ENCODE peak calls at places on chromosomes 1 and 21, in seven cellular contexts. H is BE2C, V is cardiac fibroblast, A is GM20000, W is GM12864, P is AG09319, T is mesothelial cell of epicardium. O is an unnamed sample.

GRCh38 chr1:211932581-211933010 is 102.0 kb upstream of the LPGAT1 start:
- DNase-seq in V (no peak), P (no peak), H (no peak), A (no peak), W (no peak), T (no peak), O (no peak)

GRCh38 chr1:2554621-2555387 is 1.4 kb upstream of the TNFRSF14 start:
- DNase-seq in A (peak), P (no peak), V (no peak), H (no peak), W (no peak), T (no peak), O (no peak)

GRCh38 chr1:29550119-29550841 is 314.0 kb downstream of the PTPRU start:
- DNase-seq in V (no peak), P (no peak), W (no peak), T (no peak), H (no peak), A (no peak), O (no peak)

GRCh38 chr1:27960762-27961645 is 1.2 kb downstream of the XKR8 start:
- DNase-seq in W (no peak), V (peak), A (no peak), H (no peak), T (no peak), P (no peak), O (peak)

GRCh38 chr1:106937104-106937503 is 119.4 kb upstream of the PRMT6 start:
- DNase-seq in P (no peak), W (no peak), V (peak), T (no peak), A (no peak), H (no peak), O (no peak)

GRCh38 chr1:232728507-232729263 is 76.5 kb upstream of the MAP10 start:
- DNase-seq in A (no peak), P (peak), V (peak), H (no peak), W (no peak), T (no peak), O (no peak)

GRCh38 chr1:15836772-15837669 is 10.5 kb upstream of the SPEN start:
- DNase-seq in P (no peak), H (no peak), W (no peak), T (no peak), A (peak), V (no peak), O (no peak)

GRCh38 chr1:79448426-79448825 is 441.9 kb upstream of the ADGRL4 start:
- DNase-seq in A (no peak), H (no peak), P (no peak), T (no peak), W (no peak), V (peak), O (no peak)

GRCh38 chr1:214537219-214537618 is 14.2 kb downstream of the PTPN14 start:
- DNase-seq in A (no peak), T (no peak), V (peak), H (no peak), W (no peak), P (no peak), O (no peak)

GRCh38 chr1:240464099-240464498 is 147.9 kb downstream of the GREM2 start:
- DNase-seq in T (no peak), W (no peak), H (no peak), P (no peak), V (peak), A (no peak), O (no peak)

GRCh38 chr1:112701227-112702066 is 5.5 kb downstream of the RHOC start:
- DNase-seq in T (no peak), A (no peak), P (no peak), V (no peak), W (no peak), H (no peak), O (no peak)

GRCh38 chr1:62241357-62242131 is 46.9 kb downstream of the L1TD1 start:
- DNase-seq in H (peak), A (no peak), V (no peak), P (no peak), W (no peak), T (no peak), O (no peak)

GRCh38 chr1:63787875-63788274 is 14.1 kb downstream of the ROR1 start:
- DNase-seq in V (no peak), H (peak), A (no peak), W (no peak), P (no peak), T (no peak), O (no peak)

GRCh38 chr21:46188226-46189212 is 4.3 kb upstream of the SPATC1L start:
- DNase-seq in T (no peak), W (no peak), A (no peak), V (peak), P (no peak), H (peak), O (peak)

GRCh38 chr1:241331328-241331693 is 25.7 kb downstream of the RGS7 start:
- DNase-seq in T (no peak), V (no peak), A (no peak), P (no peak), H (no peak), W (no peak), O (no peak)

GRCh38 chr1:1330366-1331067 is 563 bp upstream of the TAS1R3 start:
- DNase-seq in A (no peak), W (no peak), V (no peak), T (no peak), P (no peak), H (no peak), O (no peak)

GRCh38 chr1:109500886-109501285 is 7.0 kb downstream of the CYB561D1 start:
- DNase-seq in T (no peak), V (no peak), W (no peak), P (peak), A (no peak), H (no peak), O (no peak)

GRCh38 chr1:12515234-12515633 is 102.8 kb downstream of the DHRS3 start:
- DNase-seq in T (no peak), P (no peak), A (no peak), H (no peak), V (no peak), W (no peak), O (no peak)

GRCh38 chr1:2496087-2496622 is 20.1 kb downstream of the PLCH2 start:
- DNase-seq in W (peak), T (no peak), P (no peak), H (no peak), A (peak), V (no peak), O (no peak)

GRCh38 chr21:41779659-41780058 is 12.8 kb upstream of the RIPK4 start:
- DNase-seq in T (no peak), P (no peak), A (no peak), V (no peak), W (no peak), H (no peak), O (no peak)

GRCh38 chr1:79128726-79129125 is 122.2 kb upstream of the ADGRL4 start:
- DNase-seq in T (no peak), H (no peak), W (no peak), P (peak), A (no peak), V (peak), O (no peak)

GRCh38 chr1:5752715-5753330 is 239.4 kb downstream of the NPHP4 start:
- DNase-seq in W (no peak), H (no peak), P (no peak), A (no peak), V (no peak), T (no peak), O (no peak)

GRCh38 chr1:230141002-230141648 is 74.1 kb downstream of the GALNT2 start:
- DNase-seq in V (peak), T (no peak), A (no peak), P (no peak), W (no peak), H (no peak), O (no peak)

GRCh38 chr1:117060441-117061317 is 553 bp downstream of the TTF2 start:
- DNase-seq in W (peak), T (no peak), A (peak), V (peak), H (peak), P (no peak), O (no peak)

GRCh38 chr1:21299007-21299406 is 8.7 kb upstream of the ECE1 start:
- DNase-seq in P (no peak), W (no peak), T (no peak), A (no peak), V (no peak), H (no peak), O (no peak)

GRCh38 chr1:207414606-207415108 is 39.5 kb upstream of the CR2 start:
- DNase-seq in T (no peak), W (peak), H (no peak), V (no peak), P (no peak), A (peak), O (no peak)

GRCh38 chr1:44294588-44295007 is 60.5 kb downstream of the ERI3 start:
- DNase-seq in H (peak), T (no peak), W (no peak), P (peak), A (no peak), V (peak), O (peak)

GRCh38 chr1:179366093-179366800 is 476 bp downstream of the AXDND1 start:
- DNase-seq in A (no peak), H (no peak), W (no peak), V (peak), P (no peak), T (no peak), O (no peak)

GRCh38 chr1:41411229-41411628 is 50.0 kb downstream of the FOXO6 start:
- DNase-seq in V (no peak), H (no peak), W (no peak), T (no peak), P (no peak), A (no peak), O (no peak)

GRCh38 chr1:226424228-226425003 is 16.5 kb upstream of the PARP1 start:
- DNase-seq in A (peak), T (no peak), V (peak), P (no peak), W (no peak), H (no peak), O (no peak)

GRCh38 chr1:7616076-7616833 is 154.8 kb upstream of the VAMP3 start:
- DNase-seq in V (peak), A (peak), W (no peak), H (no peak), P (no peak), T (peak), O (peak)

GRCh38 chr1:161730050-161730564 is 8.8 kb downstream of the FCRLB start:
- DNase-seq in P (no peak), T (no peak), V (peak), W (no peak), A (peak), H (no peak), O (no peak)

GRCh38 chr1:84721152-84721551 is 30.9 kb upstream of the SSX2IP start:
- DNase-seq in V (peak), A (no peak), T (no peak), W (no peak), H (no peak), P (no peak), O (no peak)

GRCh38 chr1:181151378-181152326 is 63.2 kb downstream of the IER5 start:
- DNase-seq in P (no peak), A (peak), W (no peak), V (peak), T (no peak), H (no peak), O (no peak)

GRCh38 chr1:181149326-181150000 is 61.0 kb downstream of the IER5 start:
- DNase-seq in V (no peak), H (no peak), P (no peak), T (no peak), W (peak), A (peak), O (no peak)

GRCh38 chr1:181148636-181149035 is 60.1 kb downstream of the IER5 start:
- DNase-seq in W (no peak), P (no peak), A (no peak), V (no peak), H (no peak), T (no peak), O (no peak)

GRCh38 chr1:181150273-181150672 is 61.8 kb downstream of the IER5 start:
- DNase-seq in A (no peak), P (no peak), H (no peak), T (no peak), V (no peak), W (no peak), O (no peak)

GRCh38 chr1:181150842-181151241 is 62.3 kb downstream of the IER5 start:
- DNase-seq in A (no peak), W (no peak), H (no peak), T (no peak), V (no peak), P (no peak), O (no peak)
- TF ChIP-seq CTCF in A (no peak), W (no peak), H (no peak), T (no peak), V (no peak), P (no peak), O (no peak)

DNA sequence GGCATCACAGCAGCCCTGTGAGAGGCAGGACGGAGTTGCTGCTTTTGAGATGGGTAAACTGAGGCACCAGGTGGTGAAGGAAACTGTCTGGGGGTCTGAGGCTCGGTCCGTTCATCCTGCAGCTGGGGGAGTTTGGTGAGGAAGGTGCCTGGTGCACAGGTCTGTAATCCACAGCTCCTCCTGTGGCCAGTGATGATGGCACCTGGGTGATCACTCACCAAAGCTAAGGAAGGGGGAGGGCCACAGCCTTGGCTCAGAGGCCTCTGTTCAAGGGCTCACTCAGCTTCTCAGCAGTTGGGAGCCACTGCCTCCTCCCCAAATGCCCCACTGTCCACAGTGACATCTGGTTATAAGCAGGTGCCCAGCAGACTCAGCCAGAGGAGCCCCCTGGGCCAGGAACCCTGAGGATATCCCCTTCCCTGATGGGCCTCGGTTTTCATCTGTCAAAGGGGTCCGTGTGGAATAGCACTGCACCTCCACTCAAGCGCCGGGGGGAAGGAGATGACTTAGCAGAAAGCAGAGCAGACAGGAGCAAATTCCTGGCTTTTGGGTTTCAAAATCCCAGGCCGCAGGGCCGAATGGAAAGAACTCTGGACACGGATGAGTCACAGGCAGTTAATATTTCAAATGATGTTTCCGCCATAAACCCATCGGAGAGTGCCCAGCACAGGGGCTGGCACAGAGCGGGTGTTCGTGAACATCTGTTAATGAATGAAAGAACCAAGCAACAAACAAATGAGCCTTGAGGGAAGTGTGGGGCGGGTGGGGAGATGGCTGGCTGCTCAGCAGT is 82.8 kb downstream of the DMRTB1 start:
- DNase-seq in V (peak), T (no peak), P (peak), H (peak), A (no peak), W (no peak), O (no peak)
- TF ChIP-seq CTCF in V (peak), T (no peak), P (peak), H (peak), A (no peak), W (peak), O (no peak)

GRCh38 chr1:73998348-73998959 is 199.5 kb downstream of the LRRIQ3 start:
- DNase-seq in T (no peak), A (peak), W (no peak), P (no peak), H (no peak), V (peak), O (no peak)
- TF ChIP-seq CTCF in T (peak), A (peak), W (no peak), P (peak), H (peak), V (peak), O (peak)

GRCh38 chr21:17585875-17586450 is 26.7 kb downstream of the BTG3 start:
- DNase-seq in T (no peak), P (peak), W (no peak), A (no peak), H (peak), V (peak), O (no peak)
- TF ChIP-seq CTCF in T (peak), P (peak), W (peak), A (peak), H (peak), V (peak), O (peak)

GRCh38 chr1:67651031-67651430 is 34.0 kb upstream of the GADD45A start:
- DNase-seq in W (no peak), A (no peak), V (no peak), T (no peak), P (no peak), H (no peak), O (no peak)
- TF ChIP-seq CTCF in W (no peak), A (no peak), V (no peak), T (no peak), P (no peak), H (no peak), O (no peak)

GRCh38 chr1:182488803-182489202 is 38.9 kb downstream of the RGSL1 start:
- DNase-seq in V (no peak), T (no peak), H (no peak), W (no peak), A (no peak), P (no peak), O (no peak)

GRCh38 chr1:182485861-182486260 is 35.9 kb downstream of the RGSL1 start:
- DNase-seq in T (no peak), W (no peak), A (no peak), P (no peak), H (no peak), V (no peak), O (no peak)

GRCh38 chr1:182484067-182484466 is 34.1 kb downstream of the RGSL1 start:
- DNase-seq in T (no peak), W (no peak), A (no peak), H (no peak), P (no peak), V (no peak), O (no peak)

GRCh38 chr1:182484531-182485257 is 34.7 kb downstream of the RGSL1 start:
- DNase-seq in W (peak), V (no peak), A (peak), H (peak), T (no peak), P (no peak), O (no peak)
- TF ChIP-seq CTCF in W (peak), V (no peak), A (peak), H (peak), T (no peak), P (no peak), O (no peak)

O was measured in dorsolateral prefrontal cortex.